ENCODE peak calls at places on chromosomes 1 and 21, in nine cellular contexts. One of them, this sample, is unnamed.

GRCh38 chr21:42130447-42130846 is 59.3 kb downstream of the UMODL1 start:
- DNase-seq in AG08396: no peak
- DNase-seq in esophagus muscularis mucosa: no peak
- DNase-seq in progenitor cell of endocrine pancreas: no peak
- DNase-seq in fibroblast of the conjunctiva: no peak
- DNase-seq in effector memory CD8-positive, alpha-beta T cell: no peak
- DNase-seq in amniotic stem cell: no peak
- DNase-seq in NCI-H69: no peak
- DNase-seq in ecto neural progenitor cell: no peak
- DNase-seq in this sample: no peak

GRCh38 chr21:33642896-33643657 is 776 bp downstream of the ITSN1 start:
- DNase-seq in AG08396: peak
- DNase-seq in esophagus muscularis mucosa: no peak
- DNase-seq in progenitor cell of endocrine pancreas: peak
- DNase-seq in fibroblast of the conjunctiva: no peak
- DNase-seq in effector memory CD8-positive, alpha-beta T cell: peak
- DNase-seq in amniotic stem cell: no peak
- DNase-seq in NCI-H69: peak
- DNase-seq in ecto neural progenitor cell: peak
- DNase-seq in this sample: no peak

GRCh38 chr1:245770191-245770590 is 615.4 kb downstream of the KIF26B start:
- DNase-seq in AG08396: no peak
- DNase-seq in esophagus muscularis mucosa: no peak
- DNase-seq in progenitor cell of endocrine pancreas: no peak
- DNase-seq in fibroblast of the conjunctiva: no peak
- DNase-seq in effector memory CD8-positive, alpha-beta T cell: no peak
- DNase-seq in amniotic stem cell: no peak
- DNase-seq in NCI-H69: no peak
- DNase-seq in ecto neural progenitor cell: no peak
- DNase-seq in this sample: no peak

GRCh38 chr1:25695066-25695990 is 78.7 kb downstream of the MAN1C1 start:
- DNase-seq in AG08396: peak
- DNase-seq in esophagus muscularis mucosa: peak
- DNase-seq in progenitor cell of endocrine pancreas: no peak
- DNase-seq in fibroblast of the conjunctiva: peak
- DNase-seq in effector memory CD8-positive, alpha-beta T cell: no peak
- DNase-seq in amniotic stem cell: peak
- DNase-seq in NCI-H69: peak
- DNase-seq in ecto neural progenitor cell: no peak
- DNase-seq in this sample: no peak

GRCh38 chr1:17713993-17714392 is 41.1 kb upstream of the ACTL8 start:
- DNase-seq in AG08396: no peak
- DNase-seq in esophagus muscularis mucosa: no peak
- DNase-seq in progenitor cell of endocrine pancreas: no peak
- DNase-seq in fibroblast of the conjunctiva: no peak
- DNase-seq in effector memory CD8-positive, alpha-beta T cell: no peak
- DNase-seq in amniotic stem cell: no peak
- DNase-seq in NCI-H69: no peak
- DNase-seq in ecto neural progenitor cell: no peak
- DNase-seq in this sample: no peak

GRCh38 chr1:37901191-37901892 is 42.0 kb upstream of the MTF1 start:
- DNase-seq in AG08396: no peak
- DNase-seq in esophagus muscularis mucosa: no peak
- DNase-seq in progenitor cell of endocrine pancreas: no peak
- DNase-seq in fibroblast of the conjunctiva: no peak
- DNase-seq in effector memory CD8-positive, alpha-beta T cell: no peak
- DNase-seq in amniotic stem cell: no peak
- DNase-seq in NCI-H69: no peak
- DNase-seq in ecto neural progenitor cell: no peak
- DNase-seq in this sample: no peak

GRCh38 chr1:206905295-206906164 is 8.3 kb downstream of the IL24 start:
- DNase-seq in AG08396: peak
- DNase-seq in esophagus muscularis mucosa: no peak
- DNase-seq in progenitor cell of endocrine pancreas: no peak
- DNase-seq in fibroblast of the conjunctiva: peak
- DNase-seq in effector memory CD8-positive, alpha-beta T cell: no peak
- DNase-seq in amniotic stem cell: peak
- DNase-seq in NCI-H69: no peak
- DNase-seq in ecto neural progenitor cell: no peak
- DNase-seq in this sample: peak

GRCh38 chr1:179099891-179100290 is 18.0 kb downstream of the TOR3A start:
- DNase-seq in AG08396: no peak
- DNase-seq in esophagus muscularis mucosa: no peak
- DNase-seq in progenitor cell of endocrine pancreas: no peak
- DNase-seq in fibroblast of the conjunctiva: no peak
- DNase-seq in effector memory CD8-positive, alpha-beta T cell: no peak
- DNase-seq in amniotic stem cell: no peak
- DNase-seq in NCI-H69: no peak
- DNase-seq in ecto neural progenitor cell: no peak
- DNase-seq in this sample: no peak

GRCh38 chr1:153352523-153352922 is 3.9 kb upstream of the PGLYRP4 start:
- DNase-seq in AG08396: peak
- DNase-seq in esophagus muscularis mucosa: peak
- DNase-seq in progenitor cell of endocrine pancreas: peak
- DNase-seq in fibroblast of the conjunctiva: peak
- DNase-seq in effector memory CD8-positive, alpha-beta T cell: peak
- DNase-seq in amniotic stem cell: peak
- DNase-seq in NCI-H69: peak
- DNase-seq in ecto neural progenitor cell: peak
- DNase-seq in this sample: peak

GRCh38 chr1:109623601-109624161 is 4.0 kb downstream of the AMPD2 start:
- DNase-seq in AG08396: no peak
- DNase-seq in esophagus muscularis mucosa: peak
- DNase-seq in progenitor cell of endocrine pancreas: no peak
- DNase-seq in fibroblast of the conjunctiva: no peak
- DNase-seq in effector memory CD8-positive, alpha-beta T cell: no peak
- DNase-seq in amniotic stem cell: no peak
- DNase-seq in NCI-H69: no peak
- DNase-seq in ecto neural progenitor cell: no peak
- DNase-seq in this sample: no peak

GRCh38 chr1:9905010-9905409 is 5.1 kb downstream of the CTNNBIP1 start:
- DNase-seq in AG08396: no peak
- DNase-seq in esophagus muscularis mucosa: no peak
- DNase-seq in progenitor cell of endocrine pancreas: no peak
- DNase-seq in fibroblast of the conjunctiva: no peak
- DNase-seq in effector memory CD8-positive, alpha-beta T cell: no peak
- DNase-seq in amniotic stem cell: no peak
- DNase-seq in NCI-H69: no peak
- DNase-seq in ecto neural progenitor cell: no peak
- DNase-seq in this sample: no peak

GRCh38 chr21:42062543-42063022 is 8.5 kb upstream of the UMODL1 start:
- DNase-seq in AG08396: no peak
- DNase-seq in esophagus muscularis mucosa: no peak
- DNase-seq in progenitor cell of endocrine pancreas: no peak
- DNase-seq in fibroblast of the conjunctiva: no peak
- DNase-seq in effector memory CD8-positive, alpha-beta T cell: peak
- DNase-seq in amniotic stem cell: no peak
- DNase-seq in NCI-H69: peak
- DNase-seq in ecto neural progenitor cell: no peak
- DNase-seq in this sample: no peak

GRCh38 chr1:170221031-170221430 is 75.3 kb downstream of the NTMT2 start:
- DNase-seq in AG08396: no peak
- DNase-seq in esophagus muscularis mucosa: no peak
- DNase-seq in progenitor cell of endocrine pancreas: no peak
- DNase-seq in fibroblast of the conjunctiva: peak
- DNase-seq in effector memory CD8-positive, alpha-beta T cell: no peak
- DNase-seq in amniotic stem cell: no peak
- DNase-seq in NCI-H69: no peak
- DNase-seq in ecto neural progenitor cell: no peak
- DNase-seq in this sample: no peak

GRCh38 chr1:90459570-90459969 is 257.5 kb downstream of the BARHL2 start:
- DNase-seq in AG08396: no peak
- DNase-seq in esophagus muscularis mucosa: no peak
- DNase-seq in progenitor cell of endocrine pancreas: no peak
- DNase-seq in fibroblast of the conjunctiva: no peak
- DNase-seq in effector memory CD8-positive, alpha-beta T cell: no peak
- DNase-seq in amniotic stem cell: no peak
- DNase-seq in NCI-H69: no peak
- DNase-seq in ecto neural progenitor cell: no peak
- DNase-seq in this sample: no peak

GRCh38 chr1:230986976-230987375 is 8.1 kb downstream of the ARV1 start:
- DNase-seq in AG08396: no peak
- DNase-seq in esophagus muscularis mucosa: no peak
- DNase-seq in progenitor cell of endocrine pancreas: no peak
- DNase-seq in fibroblast of the conjunctiva: no peak
- DNase-seq in effector memory CD8-positive, alpha-beta T cell: no peak
- DNase-seq in amniotic stem cell: no peak
- DNase-seq in NCI-H69: no peak
- DNase-seq in ecto neural progenitor cell: no peak
- DNase-seq in this sample: peak